ENCODE peak calls at places on chromosomes 11 and 22, in nine cellular contexts. E, K, R, G, V, S, P, U and N are unnamed samples.

GRCh38 chr22:39634530-39635399 is 64.2 kb downstream of the CACNA1I start:
- DNase-seq in S (peak; percentile 83), G (peak; percentile 86), U (no peak), V (no peak), P (peak; percentile 44), E (no peak), R (no peak), K (peak; percentile 26), N (peak; percentile 38)

GRCh38 chr11:100640646-100641045 is 46.4 kb upstream of the ARHGAP42 start:
- DNase-seq in S (no peak), P (no peak), R (no peak), E (no peak), G (no peak), V (no peak), U (no peak), K (no peak), N (no peak)

GRCh38 chr11:57376095-57376812 is 4.7 kb downstream of the PRG3 start:
- DNase-seq in G (no peak), U (no peak), R (no peak), P (no peak), V (no peak), K (no peak), E (no peak), S (no peak), N (no peak)

GRCh38 chr22:29692327-29692640 is 27.5 kb upstream of the CABP7 start:
- DNase-seq in V (no peak), R (no peak), E (no peak), G (no peak), U (no peak), S (no peak), K (no peak), P (no peak), N (no peak)

GRCh38 chr11:130451261-130452019 is 3.0 kb downstream of the ADAMTS15 start:
- DNase-seq in V (peak; percentile 76), U (no peak), P (peak; percentile 63), K (no peak), S (peak; percentile 83), R (no peak), G (peak; percentile 74), E (no peak), N (no peak)

GRCh38 chr22:26134654-26135330 is 34.5 kb upstream of the SEZ6L start:
- DNase-seq in V (no peak), P (no peak), G (no peak), E (no peak), R (no peak), K (no peak), U (peak; percentile 72), S (no peak), N (no peak)

GRCh38 chr11:66203847-66204246 is 64.6 kb upstream of the RAB1B start:
- DNase-seq in P (no peak), R (no peak), G (no peak), K (no peak), E (no peak), U (no peak), V (no peak), S (no peak), N (no peak)

GRCh38 chr11:15625691-15626090 is 511.0 kb downstream of the INSC start:
- DNase-seq in P (no peak), U (no peak), R (no peak), S (no peak), E (no peak), G (no peak), V (no peak), K (no peak), N (no peak)

GRCh38 chr11:15735711-15736110 is 620.6 kb downstream of the SOX6 start:
- DNase-seq in U (no peak), P (no peak), R (no peak), S (no peak), V (no peak), K (no peak), G (no peak), E (no peak), N (no peak)

GRCh38 chr11:77026743-77027142 is 7.5 kb upstream of the B3GNT6 start:
- DNase-seq in K (no peak), P (no peak), G (no peak), U (no peak), V (no peak), R (no peak), E (no peak), S (no peak), N (no peak)

DNA sequence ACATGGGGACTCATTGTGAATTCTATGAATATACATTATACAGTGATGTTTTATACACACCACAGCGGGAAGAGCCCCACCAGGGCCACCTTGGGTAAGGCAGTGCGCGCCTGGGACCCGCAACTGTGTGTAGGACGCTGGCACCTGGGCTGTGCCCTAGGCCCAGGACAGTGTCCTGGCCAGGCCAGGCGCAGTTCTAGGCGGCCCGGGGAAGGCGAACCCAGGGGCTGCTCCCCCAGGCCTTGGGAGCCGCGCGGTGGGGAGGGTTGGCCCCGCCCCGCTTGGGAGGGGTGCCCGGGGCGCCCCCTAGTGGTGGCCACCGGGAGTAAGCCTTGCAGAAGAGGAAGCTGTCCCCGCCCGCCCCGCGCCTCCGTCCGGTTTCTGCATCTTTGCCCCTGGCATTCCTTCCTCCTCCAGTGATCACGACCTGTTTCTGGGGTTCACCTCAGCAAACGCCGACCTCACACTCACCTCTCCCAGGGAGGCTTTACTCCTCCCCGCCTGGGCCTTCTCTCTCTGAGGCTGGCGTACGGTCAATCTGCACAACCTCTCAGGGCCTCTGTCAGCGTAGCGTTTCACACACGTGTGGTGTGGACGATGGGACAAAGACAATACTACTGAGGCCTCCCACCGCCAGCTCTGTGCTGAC is 9.5 kb upstream of the EHD1 start:
- DNase-seq in G (peak; percentile 69), E (no peak), K (no peak), R (peak; percentile 88), S (peak; percentile 65), P (peak; percentile 88), V (peak; percentile 91), U (peak; percentile 91), N (no peak)
- H3K4me3 ChIP-seq in G (no peak overlapping the region), E (peak overlapping the region; percentile 61), K (peak overlapping the region; percentile 33), R (no peak overlapping the region), S (no peak overlapping the region), P (peak overlapping the region; percentile 31), V (peak overlapping the region; percentile 52), U (peak overlapping the region; percentile 46), N (no peak overlapping the region)

GRCh38 chr11:93775289-93775688 is 8.8 kb upstream of the MED17 start:
- DNase-seq in R (no peak), E (no peak), K (no peak), S (peak; percentile 9), V (no peak), U (peak; percentile 83), P (no peak), G (peak; percentile 25), N (no peak)
- TF ChIP-seq CTCF in R (no peak), E (no peak), K (no peak), S (peak; percentile 2), V (no peak), U (peak; percentile 79), P (no peak), G (peak; percentile 34), N (peak; percentile 5)

GRCh38 chr22:23397618-23398567 is 182.2 kb downstream of the IGLL1 start:
- DNase-seq in R (no peak), K (no peak), E (no peak), S (no peak), G (no peak), P (no peak), V (peak; percentile 42), U (no peak), N (no peak)

GRCh38 chr22:23395476-23396361 is 184.4 kb downstream of the IGLL1 start:
- DNase-seq in K (no peak), U (no peak), G (no peak), R (peak; percentile 40), P (no peak), V (peak; percentile 51), E (no peak), S (no peak), N (no peak)

GRCh38 chr22:23394525-23395326 is 185.4 kb downstream of the IGLL1 start:
- DNase-seq in G (no peak), V (peak; percentile 35), U (no peak), K (no peak), E (no peak), P (no peak), S (no peak), R (peak; percentile 38), N (no peak)

GRCh38 chr22:23397008-23397617 is 183.0 kb downstream of the IGLL1 start:
- DNase-seq in K (no peak), U (no peak), V (peak; percentile 43), E (no peak), S (no peak), G (no peak), P (no peak), R (peak; percentile 36), N (no peak)

GRCh38 chr22:23396362-23397007 is 183.6 kb downstream of the IGLL1 start:
- DNase-seq in V (peak; percentile 33), E (no peak), G (no peak), R (no peak), P (no peak), S (no peak), U (no peak), K (no peak), N (no peak)
- H3K4me3 ChIP-seq in V (no peak overlapping the region), E (no peak overlapping the region), G (no peak overlapping the region), R (no peak overlapping the region), P (no peak overlapping the region), S (no peak overlapping the region), U (no peak overlapping the region), K (no peak overlapping the region), N (no peak overlapping the region)

GRCh38 chr11:44416776-44417175 is 106.8 kb upstream of the ALX4 start:
- DNase-seq in P (no peak), U (no peak), V (no peak), G (no peak), K (no peak), R (no peak), S (no peak), E (peak; percentile 12), N (no peak)

GRCh38 chr11:44417756-44418437 is 108.0 kb upstream of the ALX4 start:
- DNase-seq in R (no peak), V (no peak), G (no peak), U (no peak), K (no peak), S (no peak), P (no peak), E (peak; percentile 35), N (no peak)

GRCh38 chr11:44418438-44418795 is 108.5 kb upstream of the ALX4 start:
- DNase-seq in K (no peak), R (no peak), U (no peak), S (no peak), V (no peak), G (no peak), E (peak; percentile 36), P (no peak), N (no peak)

GRCh38 chr11:44424841-44425240 is 114.9 kb upstream of the ALX4 start:
- DNase-seq in R (no peak), G (no peak), E (no peak), U (no peak), P (no peak), V (no peak), K (no peak), S (no peak), N (no peak)

DNA sequence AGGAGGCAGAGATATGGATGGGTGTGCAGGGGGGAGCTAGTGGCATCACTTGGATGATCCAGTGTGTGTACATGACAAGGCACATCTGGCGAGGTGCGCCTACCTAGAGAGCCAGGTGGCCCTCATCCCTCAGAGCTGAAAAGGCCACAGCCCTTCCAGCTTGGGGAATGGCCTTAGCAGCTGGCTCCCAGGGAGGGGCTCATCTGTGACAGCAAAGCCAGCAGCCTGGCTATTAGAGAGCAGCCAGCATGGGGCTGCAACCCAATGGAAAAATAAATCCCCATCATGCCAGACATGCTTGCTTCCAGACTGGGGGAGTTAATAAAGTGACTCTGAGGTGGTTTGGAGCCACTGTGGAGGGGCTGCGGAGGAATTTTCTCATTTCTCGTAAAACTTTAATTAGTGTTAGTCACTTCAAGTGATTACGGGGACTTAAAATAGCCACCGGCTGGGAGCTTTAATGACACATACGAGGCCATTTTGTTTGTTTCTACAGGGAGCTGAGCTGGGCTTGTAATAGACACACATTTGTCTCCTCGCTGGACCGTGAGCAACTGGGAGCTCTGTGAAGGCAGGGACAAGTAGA is 111.2 kb upstream of the ALX4 start:
- DNase-seq in U (no peak), E (peak; percentile 59), R (no peak), K (no peak), V (no peak), S (no peak), G (no peak), P (no peak), N (no peak)
- TF ChIP-seq CTCF in U (no peak), E (no peak), R (no peak), K (no peak), V (no peak), S (no peak), G (no peak), P (no peak), N (no peak)